ENCODE peak calls at places on chromosomes 1 and 21, in eight cellular contexts. N is cardiac muscle cell, I is A549, P is colonic mucosa, E is mammary epithelial cell, L is astrocyte, X is gastrocnemius medialis, D is astrocyte of the spinal cord. G is an unnamed sample.

GRCh38 chr1:2967881-2968280 is 53.4 kb upstream of the ACTRT2 start:
- DNase-seq in N (no peak), I (no peak), P (no peak), E (no peak), L (no peak), X (no peak), D (no peak), G (no peak)

GRCh38 chr1:168455764-168456163 is 88.0 kb downstream of the XCL2 start:
- DNase-seq in N (no peak), I (no peak), P (no peak), E (peak), L (no peak), X (no peak), D (no peak), G (no peak)

GRCh38 chr1:25695991-25696330 is 79.4 kb downstream of the MAN1C1 start:
- DNase-seq in N (peak), I (peak), P (no peak), E (peak), L (peak), X (peak), D (peak), G (no peak)

GRCh38 chr1:196910208-196910607 is 22.4 kb downstream of the CFHR4 start:
- DNase-seq in N (no peak), I (peak), P (no peak), E (no peak), L (no peak), X (no peak), D (no peak), G (no peak)

GRCh38 chr1:183327429-183328290 is 90.5 kb downstream of the NMNAT2 start:
- DNase-seq in N (no peak), I (no peak), P (no peak), E (no peak), L (no peak), X (peak), D (no peak), G (no peak)

GRCh38 chr1:111436726-111437125 is 9.2 kb upstream of the OVGP1 start:
- DNase-seq in N (no peak), I (no peak), P (no peak), E (no peak), L (peak), X (no peak), D (no peak), G (no peak)

GRCh38 chr1:94038511-94038910 is 82.4 kb downstream of the ABCA4 start:
- DNase-seq in N (peak), I (no peak), P (no peak), E (no peak), L (peak), X (no peak), D (peak), G (no peak)

GRCh38 chr1:182996816-182997215 is 26.4 kb upstream of the LAMC1 start:
- DNase-seq in N (no peak), I (no peak), P (no peak), E (peak), L (peak), X (no peak), D (no peak), G (no peak)

GRCh38 chr1:9705337-9706098 is 54.0 kb downstream of the PIK3CD start:
- DNase-seq in N (no peak), I (no peak), P (no peak), E (no peak), L (peak), X (no peak), D (peak), G (no peak)

GRCh38 chr1:8121261-8122159 is 95.4 kb upstream of the ERRFI1 start:
- DNase-seq in N (peak), I (peak), P (peak), E (peak), L (peak), X (peak), D (peak), G (peak)

GRCh38 chr21:31133243-31133830 is 95.1 kb upstream of the KRTAP19-8 start:
- DNase-seq in N (no peak), I (no peak), P (no peak), E (no peak), L (no peak), X (no peak), D (no peak), G (no peak)

GRCh38 chr21:25999935-26000582 is 170.5 kb downstream of the APP start:
- DNase-seq in N (no peak), I (no peak), P (peak), E (no peak), L (no peak), X (no peak), D (no peak), G (no peak)

DNA sequence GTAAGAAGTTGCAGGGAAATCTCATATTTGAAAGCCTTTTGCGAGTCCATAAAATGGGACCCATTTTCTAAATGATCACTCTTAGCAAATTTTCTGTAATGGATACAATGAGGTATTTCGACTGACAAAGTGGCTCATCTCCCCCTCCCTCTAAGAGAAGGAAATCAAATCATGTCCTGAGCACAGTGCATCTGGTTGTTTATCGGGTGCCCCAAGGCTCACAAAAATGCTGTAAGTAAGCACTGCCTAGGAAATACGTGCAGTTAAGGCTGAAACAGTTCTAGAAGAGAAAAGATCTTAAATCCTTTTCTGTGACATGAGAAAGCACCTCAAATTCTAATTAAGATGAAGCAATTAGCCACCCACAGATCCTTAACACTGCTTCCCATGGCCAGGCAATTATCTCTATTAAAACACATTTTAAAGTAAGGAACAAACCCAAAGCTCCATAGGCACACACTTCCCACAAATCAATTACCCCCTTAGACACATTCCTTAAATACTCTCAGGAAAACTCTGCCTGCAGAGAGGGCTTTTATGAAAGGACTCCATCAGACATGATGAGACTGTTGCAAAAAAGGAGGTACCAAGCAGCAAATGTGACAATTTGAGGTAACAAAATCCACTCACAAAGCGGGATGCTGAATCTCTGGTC is 216.3 kb downstream of the KCNH1 start:
- DNase-seq in N (no peak), I (no peak), P (no peak), E (no peak), L (no peak), X (no peak), D (no peak), G (no peak)
- TF ChIP-seq CTCF in N (no peak), I (no peak), P (no peak), E (no peak), L (no peak), X (no peak), D (no peak), G (no peak)

GRCh38 chr1:59044535-59045121 is 252.3 kb upstream of the FGGY start:
- DNase-seq in N (no peak), I (no peak), P (no peak), E (no peak), L (no peak), X (no peak), D (no peak), G (no peak)

GRCh38 chr1:59041878-59042277 is 255.0 kb upstream of the FGGY start:
- DNase-seq in N (peak), I (no peak), P (no peak), E (peak), L (peak), X (no peak), D (no peak), G (no peak)

GRCh38 chr1:59043796-59044195 is 253.1 kb upstream of the FGGY start:
- DNase-seq in N (peak), I (peak), P (peak), E (peak), L (peak), X (peak), D (peak), G (peak)

GRCh38 chr1:59034925-59035324 is 251.1 kb upstream of the JUN start:
- DNase-seq in N (no peak), I (no peak), P (no peak), E (no peak), L (no peak), X (no peak), D (no peak), G (no peak)

GRCh38 chr1:59039551-59039950 is 255.7 kb upstream of the JUN start:
- DNase-seq in N (no peak), I (no peak), P (no peak), E (no peak), L (no peak), X (no peak), D (no peak), G (no peak)
- H3K4me3 ChIP-seq in N (no peak), I (no peak), P (no peak), E (no peak), L (no peak), X (no peak), D (no peak), G (no peak)

GRCh38 chr1:145846191-145846590 is 761 bp downstream of the NUDT17 start:
- DNase-seq in N (peak), I (peak), P (peak), E (peak), L (no peak), X (no peak), D (peak), G (no peak)
- TF ChIP-seq CTCF in N (peak), I (peak), P (peak), E (peak), L (peak), X (peak), D (peak), G (no peak)

DNA sequence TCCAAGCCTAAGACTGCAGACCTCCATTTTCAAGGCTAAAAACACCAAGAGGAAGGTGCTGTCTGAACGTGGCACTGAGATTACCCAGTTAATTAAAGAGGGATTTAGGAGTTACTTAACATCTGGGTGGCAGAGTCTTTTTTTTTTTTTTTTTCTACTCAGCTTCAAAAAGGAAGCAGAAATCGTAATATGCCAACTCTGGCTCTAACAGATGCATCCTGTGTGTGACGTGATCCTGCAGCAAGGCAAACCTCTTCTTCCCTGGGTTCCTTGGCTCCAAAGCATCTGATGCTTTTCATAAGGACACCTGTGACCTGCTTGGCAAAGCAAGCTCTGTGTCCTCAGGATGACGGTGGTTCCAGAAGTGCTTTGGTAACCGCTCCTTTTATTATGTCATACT is 163.3 kb downstream of the KAZN start:
- DNase-seq in N (no peak), I (no peak), P (no peak), E (no peak), L (no peak), X (no peak), D (no peak), G (no peak)
- H3K4me3 ChIP-seq in N (no peak), I (no peak), P (no peak), E (no peak), L (no peak), X (no peak), D (no peak), G (no peak)

DNA sequence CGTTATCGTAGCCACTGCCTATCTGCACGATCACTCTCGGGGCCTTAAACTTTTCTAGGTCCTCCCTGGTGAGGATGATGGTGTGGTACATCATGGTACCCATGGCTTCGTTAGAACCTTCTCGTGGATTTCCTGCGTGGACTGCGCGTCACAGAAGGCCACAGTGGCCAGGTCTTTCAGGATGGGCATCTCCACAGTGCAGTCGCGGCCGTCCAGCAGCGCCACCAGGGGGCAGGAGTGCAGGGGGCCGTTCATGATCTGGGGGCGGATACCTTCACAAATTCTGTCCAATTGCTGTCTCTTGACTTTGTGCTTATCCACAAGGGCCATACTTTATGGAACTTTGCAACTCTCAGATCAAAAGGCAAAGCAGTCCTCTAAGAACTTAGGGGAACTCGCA is 69.6 kb downstream of the WLS start:
- DNase-seq in N (no peak), I (no peak), P (no peak), E (no peak), L (no peak), X (no peak), D (no peak), G (no peak)
- TF ChIP-seq CTCF in N (peak), I (no peak), P (no peak), E (no peak), L (no peak), X (no peak), D (peak), G (no peak)

DNA sequence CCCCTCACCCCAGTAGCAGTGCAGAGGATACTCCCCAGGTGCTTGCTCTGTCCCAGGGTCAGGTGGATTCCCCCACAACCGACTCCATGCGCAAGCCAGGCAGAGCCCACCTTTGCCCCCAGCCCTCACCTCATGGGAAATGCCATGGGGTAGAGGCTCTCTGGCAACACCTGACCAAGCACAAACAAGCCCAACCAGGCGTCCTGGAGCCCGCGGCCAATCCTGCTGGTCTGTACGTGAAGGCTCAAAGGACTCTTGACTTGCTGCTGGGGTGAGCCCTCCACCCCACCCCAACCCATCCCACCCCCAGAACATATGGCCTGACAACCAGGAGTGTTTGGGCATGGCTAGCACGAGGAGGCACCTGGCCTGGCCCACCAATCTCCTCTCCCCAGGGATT is 1.8 kb downstream of the ADGRB2 start:
- DNase-seq in N (no peak), I (no peak), P (no peak), E (no peak), L (no peak), X (no peak), D (no peak), G (no peak)
- H3K4me3 ChIP-seq in N (peak), I (peak), P (no peak), E (no peak), L (peak), X (peak), D (no peak), G (no peak)

DNA sequence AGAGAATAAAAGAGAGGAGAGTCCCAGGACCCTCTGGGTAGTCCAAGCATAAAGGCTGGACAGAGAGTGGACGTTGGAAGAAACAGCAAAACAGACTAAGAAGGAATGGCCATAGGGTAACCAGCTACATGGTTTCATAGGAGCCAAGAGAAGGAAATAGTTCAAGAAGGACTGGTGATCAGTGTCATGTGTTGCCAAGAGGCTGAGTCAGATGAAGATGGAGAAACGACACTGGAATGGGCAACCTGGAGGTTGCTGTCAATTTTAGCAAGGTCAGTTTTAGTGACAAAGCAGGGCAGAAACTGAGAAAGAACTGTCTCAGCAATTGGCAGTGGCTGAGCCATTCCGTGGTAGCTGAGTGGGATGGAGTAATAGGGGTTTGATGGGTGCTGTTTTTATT is 41.4 kb downstream of the HMGB4 start:
- DNase-seq in N (no peak), I (no peak), P (no peak), E (no peak), L (no peak), X (no peak), D (no peak), G (peak)
- TF ChIP-seq CTCF in N (no peak), I (no peak), P (no peak), E (no peak), L (no peak), X (no peak), D (no peak), G (no peak)

GRCh38 chr1:160834945-160835565 is 27.6 kb downstream of the CD244 start:
- DNase-seq in N (peak), I (peak), P (no peak), E (peak), L (peak), X (no peak), D (no peak), G (no peak)

GRCh38 chr1:160836981-160837557 is 25.6 kb downstream of the CD244 start:
- DNase-seq in N (peak), I (no peak), P (no peak), E (no peak), L (no peak), X (no peak), D (no peak), G (no peak)

GRCh38 chr1:160836561-160836960 is 26.1 kb downstream of the CD244 start:
- DNase-seq in N (no peak), I (no peak), P (no peak), E (no peak), L (no peak), X (no peak), D (no peak), G (no peak)

GRCh38 chr1:160838876-160839275 is 23.8 kb downstream of the CD244 start:
- DNase-seq in N (no peak), I (no peak), P (no peak), E (no peak), L (no peak), X (no peak), D (no peak), G (no peak)

DNA sequence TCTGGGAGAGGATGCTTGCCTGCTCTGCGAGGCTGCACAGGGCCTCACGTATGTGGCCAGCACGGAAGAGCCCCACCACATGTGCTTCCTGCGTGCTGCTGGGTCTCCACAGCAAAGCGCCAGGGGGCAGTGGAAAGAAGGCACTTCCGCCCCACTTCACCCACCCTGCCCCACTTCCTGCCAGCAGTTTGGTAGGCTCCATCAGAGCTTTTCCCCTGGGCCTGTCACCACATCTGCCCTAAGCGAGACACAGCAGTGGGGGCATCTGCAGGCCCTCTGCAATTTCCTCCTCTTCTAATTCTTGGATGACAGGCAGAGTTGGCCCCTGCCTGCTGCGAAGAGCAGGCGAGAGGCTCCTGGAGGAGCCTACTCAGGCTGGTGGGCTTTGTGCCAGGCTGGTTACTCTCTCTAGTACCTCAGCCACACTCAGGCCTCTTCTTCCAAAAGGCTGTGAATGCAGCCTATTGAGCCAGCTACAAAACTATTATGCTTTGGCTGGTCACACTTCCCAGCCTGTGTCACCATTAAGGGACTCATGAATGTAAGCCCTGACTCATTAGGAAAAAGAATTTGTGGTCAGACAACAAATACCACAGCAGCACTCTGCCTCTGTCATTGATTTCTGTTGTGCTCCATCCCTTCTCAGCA is 25.0 kb downstream of the CD244 start:
- DNase-seq in N (peak), I (no peak), P (no peak), E (peak), L (peak), X (peak), D (no peak), G (peak)
- H3K4me3 ChIP-seq in N (no peak), I (no peak), P (no peak), E (no peak), L (no peak), X (no peak), D (no peak), G (no peak)

DNA sequence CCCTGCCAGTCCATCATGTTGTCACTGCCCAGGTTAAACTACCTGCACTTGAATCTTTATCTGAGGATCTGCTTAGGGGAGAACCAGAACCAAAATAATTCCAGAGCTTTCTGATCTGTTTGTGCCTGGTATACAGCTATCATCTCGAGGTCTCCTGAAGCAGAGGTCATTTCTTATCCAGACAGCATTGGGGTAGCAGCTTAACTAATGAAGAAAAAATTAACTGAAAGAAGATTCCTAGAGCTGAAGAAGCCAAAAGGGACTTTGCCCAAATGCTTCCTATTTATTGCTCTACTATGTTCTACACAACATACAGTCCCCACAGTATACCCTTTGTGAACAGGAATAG is 2.7 kb downstream of the NTPCR start:
- DNase-seq in N (no peak), I (no peak), P (no peak), E (no peak), L (no peak), X (no peak), D (no peak), G (no peak)
- TF ChIP-seq CTCF in N (no peak), I (no peak), P (no peak), E (no peak), L (no peak), X (no peak), D (no peak), G (no peak)

GRCh38 chr1:27529638-27530018 is 39.7 kb upstream of the WASF2 start:
- DNase-seq in N (no peak), I (no peak), P (no peak), E (no peak), L (no peak), X (no peak), D (no peak), G (no peak)
- H3K4me3 ChIP-seq in N (no peak), I (no peak), P (no peak), E (no peak), L (no peak), X (no peak), D (no peak), G (no peak)

G was measured in lower leg skin.